ENCODE peak calls at places on chromosomes 6 and 20, in eight cellular contexts. L, I, Y, R, J, K, F and D are unnamed samples.

GRCh38 chr20:35474504-35474903 is 19.1 kb downstream of the CEP250 start:
- DNase-seq in L (no peak), Y (no peak), K (no peak), R (no peak), I (no peak), F (no peak), J (no peak), D (no peak)

GRCh38 chr6:13305256-13305650 is 23.1 kb downstream of the TBC1D7 start:
- DNase-seq in K (no peak), J (no peak), R (no peak), Y (no peak), L (no peak), I (no peak), F (no peak), D (no peak)

GRCh38 chr20:8331740-8332412 is 199.8 kb downstream of the PLCB1 start:
- DNase-seq in J (no peak), R (no peak), Y (no peak), F (no peak), L (no peak), I (no peak), K (no peak), D (no peak)

GRCh38 chr6:142146828-142147662 is at the start of the genes NMBR and VTA1:
- DNase-seq in I (peak), J (peak), K (peak), L (peak), R (peak), Y (peak), F (peak), D (peak)

GRCh38 chr20:57573893-57574292 is 13.0 kb downstream of the PCK1 start:
- DNase-seq in Y (no peak), I (no peak), J (no peak), K (no peak), R (no peak), L (no peak), F (no peak), D (no peak)

GRCh38 chr6:130322673-130323268 is 43.0 kb upstream of the TMEM200A start:
- DNase-seq in Y (no peak), R (no peak), J (peak), K (peak), F (peak), L (peak), I (peak), D (peak)

GRCh38 chr6:125245523-125246264 is 56.1 kb downstream of the HDDC2 start:
- DNase-seq in Y (no peak), K (no peak), J (no peak), F (no peak), I (no peak), R (no peak), L (no peak), D (no peak)

GRCh38 chr20:22492497-22492896 is 91.9 kb downstream of the FOXA2 start:
- DNase-seq in F (no peak), L (no peak), K (no peak), J (no peak), Y (no peak), I (no peak), R (no peak), D (no peak)

GRCh38 chr6:3650959-3651697 is 100.4 kb downstream of the PXDC1 start:
- DNase-seq in R (no peak), J (peak), F (no peak), L (no peak), I (no peak), Y (no peak), K (no peak), D (no peak)

GRCh38 chr6:20166226-20166625 is 46.0 kb downstream of the MBOAT1 start:
- DNase-seq in R (no peak), F (no peak), K (no peak), J (no peak), L (no peak), I (no peak), Y (no peak), D (no peak)

GRCh38 chr6:19368511-19368910 is 468.7 kb upstream of the ID4 start:
- DNase-seq in K (no peak), R (no peak), I (no peak), J (no peak), Y (no peak), L (no peak), F (no peak), D (no peak)

GRCh38 chr6:155013457-155013876 is 18.4 kb downstream of the TIAM2 start:
- DNase-seq in K (no peak), R (no peak), L (no peak), F (no peak), Y (no peak), J (no peak), I (no peak), D (no peak)

GRCh38 chr6:100260584-100260983 is 204.1 kb downstream of the SIM1 start:
- DNase-seq in K (no peak), I (no peak), F (no peak), J (no peak), L (no peak), R (no peak), Y (no peak), D (no peak)

GRCh38 chr6:56699066-56699654 is 56.5 kb upstream of the DST start:
- DNase-seq in R (no peak), F (no peak), K (no peak), I (no peak), Y (no peak), L (peak), J (no peak), D (no peak)

GRCh38 chr20:1949711-1950110 is 44.1 kb downstream of the PDYN start:
- DNase-seq in I (no peak), K (no peak), Y (no peak), L (no peak), R (no peak), F (no peak), J (no peak), D (no peak)

GRCh38 chr6:152380993-152381898 is 255.9 kb downstream of the SYNE1 start:
- DNase-seq in F (peak), Y (no peak), J (no peak), K (no peak), I (no peak), L (no peak), R (peak), D (no peak)

GRCh38 chr20:1804129-1804503 is 91.1 kb upstream of the SIRPA start:
- DNase-seq in J (no peak), F (no peak), K (no peak), Y (no peak), R (no peak), I (no peak), L (no peak), D (no peak)

GRCh38 chr20:3889489-3890409 is 562 bp downstream of the PANK2 start:
- DNase-seq in Y (peak), K (peak), L (peak), F (peak), R (no peak), J (no peak), I (peak), D (peak)

GRCh38 chr20:50192364-50193168 is 1.9 kb downstream of the CEBPB start:
- DNase-seq in K (peak), I (peak), F (peak), J (no peak), Y (peak), R (peak), L (peak), D (peak)

GRCh38 chr6:158687507-158687906 is 37.7 kb downstream of the SYTL3 start:
- DNase-seq in L (no peak), K (no peak), Y (no peak), F (no peak), R (no peak), J (no peak), I (no peak), D (no peak)

GRCh38 chr6:30122515-30122914 is 9.6 kb upstream of the TRIM31 start:
- DNase-seq in K (no peak), R (no peak), F (no peak), L (no peak), Y (no peak), J (no peak), I (no peak), D (no peak)